ENCODE peak calls at places on chromosomes 13 and 19, in six cellular contexts. One of them, this sample, is unnamed.

GRCh38 chr13:100789968-100790367 is 115.4 kb upstream of the TMTC4 start:
- DNase-seq in HEK293T: no peak
- DNase-seq in activated T-cell treated with anti-CD3 and anti-CD28 coated beads, Interleukin-2, amount 50 U/mL, for 48 hours: no peak
- DNase-seq in AG08396: no peak
- DNase-seq in pulmonary artery endothelial cell: no peak
- DNase-seq in GM13977: peak; percentile 52
- DNase-seq in this sample: no peak

GRCh38 chr13:49351871-49352270 is 92.0 kb downstream of the CAB39L start:
- DNase-seq in HEK293T: no peak
- DNase-seq in activated T-cell treated with anti-CD3 and anti-CD28 coated beads, Interleukin-2, amount 50 U/mL, for 48 hours: no peak
- DNase-seq in AG08396: no peak
- DNase-seq in pulmonary artery endothelial cell: no peak
- DNase-seq in GM13977: no peak
- DNase-seq in this sample: no peak

GRCh38 chr19:49637865-49638350 is 2.0 kb downstream of the RRAS start:
- DNase-seq in HEK293T: no peak
- DNase-seq in activated T-cell treated with anti-CD3 and anti-CD28 coated beads, Interleukin-2, amount 50 U/mL, for 48 hours: no peak
- DNase-seq in AG08396: peak; percentile 87
- DNase-seq in pulmonary artery endothelial cell: no peak
- DNase-seq in GM13977: no peak
- DNase-seq in this sample: peak; percentile 68

GRCh38 chr19:42111811-42112210 is 20.4 kb downstream of the POU2F2 start:
- DNase-seq in HEK293T: no peak
- DNase-seq in activated T-cell treated with anti-CD3 and anti-CD28 coated beads, Interleukin-2, amount 50 U/mL, for 48 hours: no peak
- DNase-seq in AG08396: no peak
- DNase-seq in pulmonary artery endothelial cell: no peak
- DNase-seq in GM13977: no peak
- DNase-seq in this sample: no peak

GRCh38 chr13:114063545-114064515 is 68.6 kb downstream of the RASA3 start:
- DNase-seq in HEK293T: no peak
- DNase-seq in activated T-cell treated with anti-CD3 and anti-CD28 coated beads, Interleukin-2, amount 50 U/mL, for 48 hours: no peak
- DNase-seq in AG08396: peak; percentile 60
- DNase-seq in pulmonary artery endothelial cell: no peak
- DNase-seq in GM13977: no peak
- DNase-seq in this sample: no peak

GRCh38 chr19:4216832-4217231 is 12.5 kb upstream of the EBI3 start:
- DNase-seq in HEK293T: peak; percentile 4
- DNase-seq in activated T-cell treated with anti-CD3 and anti-CD28 coated beads, Interleukin-2, amount 50 U/mL, for 48 hours: no peak
- DNase-seq in AG08396: no peak
- DNase-seq in pulmonary artery endothelial cell: no peak
- DNase-seq in GM13977: no peak
- DNase-seq in this sample: no peak

GRCh38 chr19:14775855-14776254 is 2.5 kb downstream of the ADGRE2 start:
- DNase-seq in HEK293T: no peak
- DNase-seq in activated T-cell treated with anti-CD3 and anti-CD28 coated beads, Interleukin-2, amount 50 U/mL, for 48 hours: no peak
- DNase-seq in AG08396: no peak
- DNase-seq in pulmonary artery endothelial cell: no peak
- DNase-seq in GM13977: no peak
- DNase-seq in this sample: no peak

GRCh38 chr13:109773276-109773675 is 13.1 kb downstream of the IRS2 start:
- DNase-seq in HEK293T: no peak
- DNase-seq in activated T-cell treated with anti-CD3 and anti-CD28 coated beads, Interleukin-2, amount 50 U/mL, for 48 hours: peak; percentile 42
- DNase-seq in AG08396: no peak
- DNase-seq in pulmonary artery endothelial cell: no peak
- DNase-seq in GM13977: no peak
- DNase-seq in this sample: no peak

GRCh38 chr19:23526302-23526701 is 131.0 kb upstream of the ZNF91 start:
- DNase-seq in HEK293T: no peak
- DNase-seq in activated T-cell treated with anti-CD3 and anti-CD28 coated beads, Interleukin-2, amount 50 U/mL, for 48 hours: no peak
- DNase-seq in AG08396: no peak
- DNase-seq in pulmonary artery endothelial cell: no peak
- DNase-seq in GM13977: no peak
- DNase-seq in this sample: no peak

GRCh38 chr13:68813397-68813796 is 1294.2 kb upstream of the ATXN8OS start:
- DNase-seq in HEK293T: no peak
- DNase-seq in activated T-cell treated with anti-CD3 and anti-CD28 coated beads, Interleukin-2, amount 50 U/mL, for 48 hours: no peak
- DNase-seq in AG08396: no peak
- DNase-seq in pulmonary artery endothelial cell: no peak
- DNase-seq in GM13977: no peak
- DNase-seq in this sample: no peak

GRCh38 chr13:44271915-44272341 is 101.7 kb upstream of the SERP2 start:
- DNase-seq in HEK293T: no peak
- DNase-seq in activated T-cell treated with anti-CD3 and anti-CD28 coated beads, Interleukin-2, amount 50 U/mL, for 48 hours: no peak
- DNase-seq in AG08396: no peak
- DNase-seq in pulmonary artery endothelial cell: no peak
- DNase-seq in GM13977: no peak
- DNase-seq in this sample: no peak

GRCh38 chr19:801030-801860 is 4.0 kb downstream of the PTBP1 start:
- DNase-seq in HEK293T: no peak
- DNase-seq in activated T-cell treated with anti-CD3 and anti-CD28 coated beads, Interleukin-2, amount 50 U/mL, for 48 hours: no peak
- DNase-seq in AG08396: peak; percentile 55
- DNase-seq in pulmonary artery endothelial cell: no peak
- DNase-seq in GM13977: no peak
- DNase-seq in this sample: no peak

GRCh38 chr13:31073859-31074718 is 87.6 kb downstream of the HSPH1 start:
- DNase-seq in HEK293T: no peak
- DNase-seq in activated T-cell treated with anti-CD3 and anti-CD28 coated beads, Interleukin-2, amount 50 U/mL, for 48 hours: peak; percentile 62
- DNase-seq in AG08396: no peak
- DNase-seq in pulmonary artery endothelial cell: no peak
- DNase-seq in GM13977: peak; percentile 78
- DNase-seq in this sample: no peak